ENCODE peak calls at places on chromosomes 4 and X, in seven cellular contexts. A is heart right ventricle, J is cardiac muscle cell, O is OCI-LY7, C is neural crest cell, T is choroid plexus epithelial cell, R is tibial nerve. U is an unnamed sample.

GRCh38 chr4:158786155-158786581 is 17.3 kb downstream of the FNIP2 start:
- DNase-seq in A (no peak), J (no peak), O (no peak), C (no peak), T (peak; percentile 71), R (no peak), U (no peak)

GRCh38 chrX:39693298-39693697 is 404.5 kb downstream of the BCOR start:
- DNase-seq in A (no peak), J (no peak), O (no peak), C (no peak), T (no peak), R (no peak), U (no peak)

GRCh38 chr4:99821918-99822503 is 5.4 kb downstream of the DAPP1 start:
- DNase-seq in A (no peak), J (no peak), O (peak; percentile 78), C (no peak), T (no peak), R (no peak), U (peak; percentile 16)

GRCh38 chr4:184246426-184246825 is 28.8 kb upstream of the ENPP6 start:
- DNase-seq in A (no peak), J (no peak), O (no peak), C (no peak), T (no peak), R (no peak), U (no peak)

GRCh38 chrX:154327026-154327820 is 31.6 kb downstream of the TKTL1 start:
- DNase-seq in A (no peak), J (no peak), O (peak; percentile 71), C (no peak), T (no peak), R (no peak), U (no peak)

GRCh38 chrX:39752820-39753219 is 344.9 kb downstream of the BCOR start:
- DNase-seq in A (no peak), J (peak; percentile 70), O (no peak), C (no peak), T (no peak), R (peak; percentile 34), U (no peak)

GRCh38 chr4:174119051-174119450 is 164.4 kb downstream of the FBXO8 start:
- DNase-seq in A (no peak), J (peak; percentile 87), O (no peak), C (no peak), T (peak; percentile 65), R (no peak), U (no peak)

GRCh38 chr4:159197260-159197884 is 94.5 kb downstream of the RAPGEF2 start:
- DNase-seq in A (no peak), J (no peak), O (no peak), C (no peak), T (no peak), R (no peak), U (no peak)

GRCh38 chr4:73435984-73436383 is at the start of gene AFP:
- DNase-seq in A (no peak), J (no peak), O (no peak), C (no peak), T (no peak), R (no peak), U (no peak)

GRCh38 chr4:165560941-165561340 is 182.1 kb downstream of the CPE start:
- DNase-seq in A (no peak), J (no peak), O (no peak), C (no peak), T (peak; percentile 39), R (no peak), U (no peak)

GRCh38 chr4:78926825-78927224 is 12.4 kb downstream of the PAQR3 start:
- DNase-seq in A (no peak), J (no peak), O (no peak), C (no peak), T (no peak), R (no peak), U (no peak)

GRCh38 chrX:115460565-115460888 is 100.4 kb upstream of the PLS3 start:
- DNase-seq in A (no peak), J (peak; percentile 67), O (no peak), C (no peak), T (peak; percentile 74), R (no peak), U (no peak)

GRCh38 chr4:115851918-115852766 is 738.7 kb upstream of the NDST4 start:
- DNase-seq in A (no peak), J (no peak), O (peak; percentile 58), C (peak; percentile 57), T (peak; percentile 61), R (peak; percentile 45), U (peak; percentile 51)

GRCh38 chr4:78057600-78058560 is 757 bp downstream of the FRAS1 start:
- DNase-seq in A (peak; percentile 40), J (peak; percentile 55), O (peak; percentile 48), C (peak; percentile 38), T (peak; percentile 34), R (peak; percentile 52), U (peak; percentile 51)

GRCh38 chr4:56681158-56681848 is at the start of gene HOPX:
- DNase-seq in A (peak; percentile 18), J (peak; percentile 67), O (no peak), C (no peak), T (no peak), R (no peak), U (peak; percentile 43)

GRCh38 chrX:9902651-9903050 is 64.5 kb upstream of the CLDN34 start:
- DNase-seq in A (no peak), J (no peak), O (no peak), C (no peak), T (no peak), R (no peak), U (no peak)

GRCh38 chrX:78314561-78314960 is 12.8 kb downstream of the CYSLTR1 start:
- DNase-seq in A (no peak), J (no peak), O (no peak), C (no peak), T (no peak), R (no peak), U (no peak)

GRCh38 chr4:88630756-88631155 is 38.5 kb downstream of the HERC3 start:
- DNase-seq in A (no peak), J (peak; percentile 59), O (no peak), C (no peak), T (peak; percentile 74), R (no peak), U (no peak)

GRCh38 chr4:31194823-31195222 is 474.7 kb downstream of the PCDH7 start:
- DNase-seq in A (no peak), J (no peak), O (no peak), C (no peak), T (peak; percentile 22), R (no peak), U (no peak)

GRCh38 chrX:131783555-131784338 is 239.4 kb upstream of the STK26 start:
- DNase-seq in A (no peak), J (no peak), O (no peak), C (no peak), T (no peak), R (no peak), U (no peak)

GRCh38 chrX:153927686-153927935 is 1.5 kb upstream of the ARHGAP4 start:
- DNase-seq in A (no peak), J (no peak), O (no peak), C (no peak), T (no peak), R (no peak), U (no peak)

GRCh38 chrX:130130990-130131389 is 20.7 kb upstream of the ELF4 start:
- DNase-seq in A (no peak), J (no peak), O (no peak), C (no peak), T (no peak), R (no peak), U (no peak)

GRCh38 chrX:30905325-30905724 is 16.3 kb upstream of the TAB3 start:
- DNase-seq in A (no peak), J (no peak), O (no peak), C (no peak), T (no peak), R (no peak), U (no peak)

GRCh38 chr4:170414961-170415360 is 325.2 kb upstream of the AADAT start:
- DNase-seq in A (no peak), J (no peak), O (no peak), C (no peak), T (no peak), R (no peak), U (no peak)

GRCh38 chr4:130071746-130072145 is 975.8 kb downstream of the C4orf33 start:
- DNase-seq in A (no peak), J (no peak), O (no peak), C (no peak), T (no peak), R (no peak), U (no peak)

GRCh38 chrX:109696146-109696740 is 36.8 kb downstream of the ACSL4 start:
- DNase-seq in A (no peak), J (no peak), O (no peak), C (no peak), T (no peak), R (no peak), U (no peak)

GRCh38 chr4:173506780-173507211 is 23.2 kb downstream of the HAND2 start:
- DNase-seq in A (peak; percentile 54), J (no peak), O (no peak), C (no peak), T (no peak), R (no peak), U (peak; percentile 53)

GRCh38 chr4:7151668-7152227 is 40.6 kb upstream of the SORCS2 start:
- DNase-seq in A (no peak), J (no peak), O (no peak), C (no peak), T (no peak), R (no peak), U (no peak)
- TF ChIP-seq CTCF in A (no peak), J (peak; percentile 26), O (no peak), C (peak; percentile 30), T (peak; percentile 49), R (no peak), U (no peak)

GRCh38 chr4:42574873-42575272 is 82.0 kb downstream of the ATP8A1 start:
- DNase-seq in A (no peak), J (peak; percentile 10), O (no peak), C (no peak), T (no peak), R (no peak), U (no peak)

GRCh38 chr4:42579903-42580302 is 77.0 kb downstream of the ATP8A1 start:
- DNase-seq in A (no peak), J (no peak), O (no peak), C (no peak), T (no peak), R (no peak), U (no peak)

GRCh38 chr4:42573249-42573648 is 83.7 kb downstream of the ATP8A1 start:
- DNase-seq in A (no peak), J (no peak), O (no peak), C (no peak), T (no peak), R (no peak), U (no peak)

GRCh38 chr4:42578187-42578586 is 78.7 kb downstream of the ATP8A1 start:
- DNase-seq in A (no peak), J (no peak), O (no peak), C (no peak), T (no peak), R (no peak), U (no peak)
- TF ChIP-seq CTCF in A (no peak), J (no peak), O (peak; percentile 62), C (no peak), T (no peak), R (no peak), U (no peak)

GRCh38 chr4:98606879-98607278 is 51.5 kb downstream of the TSPAN5 start:
- DNase-seq in A (no peak), J (no peak), O (no peak), C (no peak), T (no peak), R (no peak), U (no peak)
- TF ChIP-seq CTCF in A (no peak), J (no peak), O (no peak), C (no peak), T (no peak), R (no peak), U (no peak)

GRCh38 chr4:119020158-119020557 is 115.5 kb upstream of the MYOZ2 start:
- DNase-seq in A (no peak), J (no peak), O (no peak), C (no peak), T (peak; percentile 34), R (no peak), U (no peak)
- TF ChIP-seq CTCF in A (no peak), J (no peak), O (no peak), C (no peak), T (no peak), R (no peak), U (no peak)

U was measured in GM20000.